ENCODE peak calls at places on chromosomes 2 and 18, in five cellular contexts. N, J, K, I and U are unnamed samples.

GRCh38 chr2:148303166-148303565 is 282.3 kb downstream of the MBD5 start:
- DNase-seq in N (no peak), J (no peak), K (no peak), I (no peak), U (no peak)

GRCh38 chr2:12325806-12326205 is 390.9 kb upstream of the TRIB2 start:
- DNase-seq in N (no peak), J (peak), K (peak), I (no peak), U (no peak)

GRCh38 chr2:42092084-42092996 is 44.5 kb downstream of the PKDCC start:
- DNase-seq in N (no peak), J (no peak), K (peak), I (no peak), U (no peak)

GRCh38 chr18:35178260-35178659 is 62.6 kb upstream of the ZNF397 start:
- DNase-seq in N (no peak), J (peak), K (peak), I (no peak), U (no peak)

GRCh38 chr2:42844901-42845685 is 52.7 kb upstream of the HAAO start:
- DNase-seq in N (no peak), J (peak), K (peak), I (no peak), U (no peak)

GRCh38 chr2:128414946-128415767 is 96.5 kb upstream of the HS6ST1 start:
- DNase-seq in N (no peak), J (no peak), K (no peak), I (no peak), U (no peak)

GRCh38 chr2:148866091-148866490 is 8.9 kb upstream of the KIF5C start:
- DNase-seq in N (no peak), J (no peak), K (no peak), I (no peak), U (no peak)

GRCh38 chr2:240478346-240479110 is 43.1 kb downstream of the GPC1 start:
- DNase-seq in N (no peak), J (no peak), K (no peak), I (no peak), U (no peak)

GRCh38 chr2:96329416-96329815 is 4.3 kb downstream of the ITPRIPL1 start:
- DNase-seq in N (no peak), J (peak), K (peak), I (no peak), U (no peak)

GRCh38 chr2:147464737-147465437 is 379.9 kb upstream of the ACVR2A start:
- DNase-seq in N (no peak), J (no peak), K (no peak), I (no peak), U (no peak)

GRCh38 chr2:234706086-234706485 is 209.2 kb upstream of the ARL4C start:
- DNase-seq in N (no peak), J (no peak), K (no peak), I (no peak), U (no peak)

GRCh38 chr2:33024758-33025157 is 78.0 kb downstream of the LTBP1 start:
- DNase-seq in N (no peak), J (no peak), K (no peak), I (no peak), U (no peak)

GRCh38 chr2:38260469-38260868 is 116.6 kb downstream of the ATL2 start:
- DNase-seq in N (no peak), J (no peak), K (no peak), I (no peak), U (no peak)

GRCh38 chr2:201403904-201404303 is 46.8 kb upstream of the FLACC1 start:
- DNase-seq in N (no peak), J (peak), K (peak), I (no peak), U (no peak)

GRCh38 chr18:31203086-31203793 is 40.6 kb upstream of the DSC1 start:
- DNase-seq in N (no peak), J (no peak), K (peak), I (no peak), U (no peak)

GRCh38 chr18:3455938-3456685 is 6.1 kb downstream of the TGIF1 start:
- DNase-seq in N (no peak), J (no peak), K (peak), I (no peak), U (no peak)

GRCh38 chr2:200438251-200438650 is 71.6 kb downstream of the KCTD18 start:
- DNase-seq in N (no peak), J (no peak), K (no peak), I (no peak), U (no peak)

GRCh38 chr2:130756041-130756720 is 841 bp downstream of the AMER3 start:
- DNase-seq in N (peak), J (peak), K (peak), I (no peak), U (no peak)

GRCh38 chr2:39587641-39588040 is 78.1 kb upstream of the TMEM178A start:
- DNase-seq in N (no peak), J (no peak), K (no peak), I (no peak), U (no peak)

GRCh38 chr2:98457045-98457696 is 12.5 kb downstream of the INPP4A start:
- DNase-seq in N (no peak), J (peak), K (peak), I (no peak), U (no peak)

GRCh38 chr2:170505631-170506270 is 209.4 kb upstream of the SP5 start:
- DNase-seq in N (no peak), J (peak), K (peak), I (no peak), U (no peak)

GRCh38 chr2:47984041-47984440 is 77.7 kb upstream of the FBXO11 start:
- DNase-seq in N (no peak), J (no peak), K (peak), I (no peak), U (no peak)

GRCh38 chr2:26018184-26018716 is 15.6 kb upstream of the RAB10 start:
- DNase-seq in N (no peak), J (peak), K (peak), I (no peak), U (no peak)

GRCh38 chr2:25265802-25266201 is 75.9 kb downstream of the DNMT3A start:
- DNase-seq in N (no peak), J (no peak), K (no peak), I (peak), U (peak)

GRCh38 chr2:148300534-148300933 is 279.6 kb downstream of the MBD5 start:
- DNase-seq in N (no peak), J (no peak), K (peak), I (no peak), U (no peak)

GRCh38 chr18:10367846-10368245 is 86.6 kb upstream of the APCDD1 start:
- DNase-seq in N (no peak), J (no peak), K (no peak), I (no peak), U (no peak)

GRCh38 chr18:26920644-26921043 is 55.1 kb upstream of the AQP4 start:
- DNase-seq in N (no peak), J (no peak), K (no peak), I (no peak), U (no peak)

GRCh38 chr2:217851191-217852020 is 151.4 kb downstream of the TNS1 start:
- DNase-seq in N (no peak), J (peak), K (peak), I (no peak), U (no peak)

GRCh38 chr2:137002911-137003310 is 237.6 kb downstream of the THSD7B start:
- DNase-seq in N (no peak), J (no peak), K (no peak), I (no peak), U (no peak)

GRCh38 chr2:237012577-237013237 is 73.0 kb upstream of the COPS8 start:
- DNase-seq in N (no peak), J (no peak), K (peak), I (no peak), U (no peak)

GRCh38 chr2:129909648-129910418 is 69.6 kb upstream of the RAB6C start:
- DNase-seq in N (no peak), J (no peak), K (no peak), I (no peak), U (no peak)

GRCh38 chr18:3912705-3913104 is 462.7 kb downstream of the TGIF1 start:
- DNase-seq in N (no peak), J (no peak), K (no peak), I (no peak), U (no peak)

GRCh38 chr2:98347298-98348065 is 1.2 kb downstream of the CNGA3 start:
- DNase-seq in N (no peak), J (no peak), K (no peak), I (no peak), U (no peak)

GRCh38 chr18:22399949-22400348 is 17.8 kb downstream of the CTAGE1 start:
- DNase-seq in N (no peak), J (no peak), K (no peak), I (no peak), U (no peak)

GRCh38 chr2:169528271-169528701 is 18.8 kb downstream of the KLHL41 start:
- DNase-seq in N (peak), J (peak), K (peak), I (peak), U (peak)

GRCh38 chr2:186456941-186457340 is 29.1 kb upstream of the ZC3H15 start:
- DNase-seq in N (no peak), J (peak), K (peak), I (no peak), U (no peak)

GRCh38 chr18:22345733-22346132 is 72.0 kb downstream of the CTAGE1 start:
- DNase-seq in N (no peak), J (no peak), K (peak), I (no peak), U (no peak)

GRCh38 chr2:201559067-201559710 is 84.1 kb downstream of the TMEM237 start:
- DNase-seq in N (no peak), J (no peak), K (no peak), I (no peak), U (no peak)

DNA sequence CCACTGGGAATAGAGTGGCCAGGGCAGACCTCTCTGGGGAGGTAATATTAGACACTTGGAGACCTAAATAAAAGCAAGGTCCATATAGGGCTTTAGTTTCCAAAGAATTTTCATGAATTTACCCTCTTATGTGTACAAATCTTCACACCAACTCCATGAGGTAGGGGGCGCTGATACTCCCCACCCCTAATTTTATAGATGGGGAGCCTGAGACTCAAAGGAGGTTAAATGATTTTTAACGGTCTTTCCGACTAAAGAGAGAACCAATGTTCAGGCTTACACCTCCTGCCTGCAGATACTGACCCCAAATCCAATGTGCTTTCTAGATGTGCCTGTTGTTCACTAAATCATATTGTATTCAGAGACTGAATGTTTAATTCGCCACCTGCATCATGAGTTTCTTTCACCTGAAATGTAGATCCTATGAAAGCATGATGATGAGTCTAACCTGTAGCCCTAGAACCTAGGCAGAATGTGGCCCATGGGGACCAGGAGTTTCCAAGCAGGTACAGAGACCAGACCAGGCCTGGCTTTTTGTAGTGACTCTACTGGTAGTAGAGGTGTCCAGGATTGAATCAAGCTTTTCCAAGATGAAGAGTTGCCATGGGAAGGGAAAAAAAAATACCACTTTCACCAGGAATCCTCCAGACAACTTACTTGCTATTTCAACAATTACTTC is 16.8 kb upstream of the PAX3 start:
- DNase-seq in N (no peak), J (no peak), K (no peak), I (no peak), U (no peak)
- TF ChIP-seq CTCF in N (no peak), J (no peak), K (peak), I (no peak), U (no peak)

DNA sequence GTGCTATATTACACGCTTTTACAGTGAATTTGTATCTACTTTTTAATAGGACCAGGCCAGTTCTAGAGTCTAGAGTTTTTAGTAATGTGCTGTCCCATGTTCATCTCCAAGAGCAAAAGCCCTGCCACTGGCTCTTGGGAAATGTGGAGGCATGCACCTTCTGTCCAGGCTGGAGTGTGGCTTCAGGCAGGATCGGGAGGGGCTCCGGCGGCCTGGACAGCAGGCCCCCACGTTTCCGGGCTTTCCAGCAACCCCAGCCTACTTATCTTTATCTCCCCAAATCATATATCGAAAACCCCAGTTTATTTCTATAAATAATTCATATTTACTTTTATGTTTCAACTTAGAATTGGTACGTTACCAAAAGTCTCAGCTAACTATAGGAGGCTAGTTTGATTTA is 78.2 kb downstream of the SNTG2 start:
- DNase-seq in N (no peak), J (no peak), K (no peak), I (no peak), U (no peak)
- TF ChIP-seq CTCF in N (no peak), J (no peak), K (no peak), I (no peak), U (no peak)

GRCh38 chr2:7356909-7357584 is 439.8 kb downstream of the RNF144A start:
- DNase-seq in N (no peak), J (no peak), K (no peak), I (no peak), U (no peak)

GRCh38 chr2:7358865-7359264 is 441.7 kb downstream of the RNF144A start:
- DNase-seq in N (no peak), J (no peak), K (no peak), I (no peak), U (no peak)

GRCh38 chr2:7353571-7353970 is 436.4 kb downstream of the RNF144A start:
- DNase-seq in N (no peak), J (no peak), K (no peak), I (no peak), U (no peak)

GRCh38 chr2:7355781-7356180 is 438.6 kb downstream of the RNF144A start:
- DNase-seq in N (no peak), J (no peak), K (no peak), I (no peak), U (no peak)

GRCh38 chr2:7357993-7358392 is 440.8 kb downstream of the RNF144A start:
- DNase-seq in N (no peak), J (no peak), K (no peak), I (no peak), U (no peak)
- TF ChIP-seq CTCF in N (no peak), J (no peak), K (no peak), I (no peak), U (no peak)

GRCh38 chr2:138125306-138125900 is 161.1 kb downstream of the HNMT start:
- DNase-seq in N (no peak), J (no peak), K (no peak), I (no peak), U (no peak)

GRCh38 chr2:138124521-138124920 is 160.2 kb downstream of the HNMT start:
- DNase-seq in N (no peak), J (no peak), K (no peak), I (no peak), U (no peak)

GRCh38 chr2:138123741-138124140 is 159.5 kb downstream of the HNMT start:
- DNase-seq in N (no peak), J (no peak), K (no peak), I (no peak), U (no peak)

GRCh38 chr2:138121769-138122661 is 157.7 kb downstream of the HNMT start:
- DNase-seq in N (no peak), J (no peak), K (no peak), I (no peak), U (no peak)

GRCh38 chr2:138122891-138123290 is 158.6 kb downstream of the HNMT start:
- DNase-seq in N (no peak), J (no peak), K (no peak), I (no peak), U (no peak)
- TF ChIP-seq CTCF in N (no peak), J (no peak), K (no peak), I (no peak), U (no peak)

DNA sequence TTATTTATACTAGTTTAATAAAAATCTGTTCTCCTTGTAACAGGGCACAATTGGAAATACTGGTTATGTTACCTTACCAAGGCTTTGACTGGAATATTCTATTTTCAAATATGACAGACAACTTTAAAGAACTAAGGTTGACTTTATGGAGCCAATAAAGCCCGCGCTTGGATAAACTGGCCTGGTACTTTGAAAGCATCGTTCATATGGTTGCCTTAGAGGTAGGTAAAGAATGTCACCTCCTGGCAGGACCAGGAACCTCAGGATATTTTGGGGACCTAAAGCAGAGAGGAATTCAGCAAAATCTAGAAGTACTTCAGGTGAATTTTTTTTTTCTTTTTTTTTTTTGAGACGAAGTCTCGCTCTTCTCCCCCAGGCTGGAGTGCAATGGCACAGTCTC is 71.2 kb upstream of the CREB1 start:
- DNase-seq in N (no peak), J (no peak), K (no peak), I (no peak), U (no peak)
- TF ChIP-seq CTCF in N (no peak), J (no peak), K (no peak), I (no peak), U (no peak)

DNA sequence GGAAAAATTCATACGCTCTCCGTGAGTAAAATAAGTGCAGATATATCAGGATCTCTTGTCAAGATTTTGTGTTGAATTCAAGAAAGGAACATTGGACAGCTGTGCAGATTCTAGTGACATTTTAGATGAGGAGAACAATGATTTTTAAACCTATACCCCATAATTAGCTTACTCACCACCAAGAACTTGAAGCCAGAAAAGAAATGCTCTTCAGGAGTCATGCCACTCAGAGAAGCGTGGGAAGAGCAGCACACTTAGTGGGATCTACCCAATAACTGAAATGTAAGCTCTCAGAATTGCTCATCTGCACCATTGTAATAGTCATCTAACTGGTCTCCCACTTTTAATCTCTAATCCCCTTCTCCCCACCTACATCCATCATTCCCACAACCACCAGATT is 9.2 kb upstream of the ERMN start:
- DNase-seq in N (no peak), J (no peak), K (no peak), I (no peak), U (no peak)
- TF ChIP-seq CTCF in N (no peak), J (no peak), K (no peak), I (no peak), U (no peak)

GRCh38 chr2:65686928-65687521 is 254.6 kb upstream of the SPRED2 start:
- DNase-seq in N (no peak), J (no peak), K (no peak), I (no peak), U (no peak)
- TF ChIP-seq CTCF in N (no peak), J (no peak), K (no peak), I (no peak), U (no peak)